ENCODE peak calls at places on chromosomes 16 and 17, in nine cellular contexts. X is mucosa of descending colon; N is HCT116; J is ovary; V is CD8-positive, alpha-beta T cell; E is stomach; H is tibial nerve; R is uterus; K is HepG2. T is an unnamed sample.

GRCh38 chr16:3874794-3875692 is 5.5 kb downstream of the CREBBP start:
- DNase-seq in E (no peak), J (no peak), K (no peak), X (no peak), H (no peak), R (no peak), V (no peak), N (no peak), T (no peak)

GRCh38 chr17:49928826-49929475 is 40.0 kb upstream of the DLX4 start:
- DNase-seq in J (no peak), X (no peak), V (no peak), H (no peak), E (no peak), R (no peak), N (peak; percentile 33), K (peak; percentile 52), T (no peak)

GRCh38 chr16:49471038-49471727 is 97.6 kb downstream of the C16orf78 start:
- DNase-seq in H (no peak), V (no peak), R (peak; percentile 6), E (peak; percentile 1), J (no peak), X (no peak), N (no peak), K (no peak), T (no peak)

GRCh38 chr17:17179371-17179827 is 26.7 kb downstream of the PLD6 start:
- DNase-seq in R (no peak), N (no peak), E (no peak), V (no peak), H (no peak), K (no peak), X (no peak), J (no peak), T (peak; percentile 69)

GRCh38 chr16:88303890-88304819 is 78.6 kb upstream of the ZNF469 start:
- DNase-seq in K (peak; percentile 19), J (peak; percentile 36), E (no peak), X (peak; percentile 6), H (no peak), N (no peak), V (no peak), R (peak; percentile 71), T (no peak)

GRCh38 chr17:63929860-63930766 is 2.0 kb downstream of the CD79B start:
- DNase-seq in H (no peak), E (no peak), V (no peak), X (no peak), J (no peak), K (no peak), R (peak; percentile 60), N (no peak), T (no peak)

GRCh38 chr16:2831203-2831602 is 1.1 kb downstream of the ZG16B start:
- DNase-seq in N (no peak), E (no peak), R (no peak), H (no peak), X (peak; percentile 22), V (no peak), J (no peak), K (no peak), T (no peak)

GRCh38 chr16:84461029-84461415 is 43.4 kb downstream of the MEAK7 start:
- DNase-seq in N (no peak), J (no peak), R (no peak), E (peak; percentile 48), V (no peak), K (no peak), H (no peak), X (peak; percentile 14), T (no peak)

GRCh38 chr17:48093341-48094045 is 7.8 kb downstream of the CBX1 start:
- DNase-seq in J (no peak), X (peak; percentile 58), E (no peak), N (no peak), H (no peak), R (no peak), V (no peak), K (no peak), T (no peak)

GRCh38 chr17:74605361-74605760 is 13.3 kb upstream of the CD300LD start:
- DNase-seq in K (no peak), J (no peak), X (no peak), N (no peak), E (no peak), R (peak; percentile 52), H (peak; percentile 35), V (no peak), T (no peak)

GRCh38 chr17:75367312-75367711 is 38.2 kb downstream of the GRB2 start:
- DNase-seq in E (no peak), X (no peak), J (no peak), H (no peak), V (no peak), N (no peak), R (no peak), K (no peak), T (no peak)

GRCh38 chr16:19400709-19401108 is 17.0 kb upstream of the TMC5 start:
- DNase-seq in K (no peak), J (no peak), X (no peak), E (no peak), R (no peak), N (no peak), H (no peak), V (no peak), T (no peak)

GRCh38 chr17:66555605-66556004 is 253.2 kb downstream of the PRKCA start:
- DNase-seq in V (no peak), N (no peak), X (no peak), E (no peak), J (no peak), H (no peak), K (no peak), R (no peak), T (no peak)

GRCh38 chr17:61583660-61584264 is 7.3 kb downstream of the NACA2 start:
- DNase-seq in V (no peak), K (no peak), N (no peak), E (no peak), J (no peak), H (no peak), R (no peak), X (no peak), T (no peak)

GRCh38 chr17:16158721-16159120 is 56.6 kb downstream of the NCOR1 start:
- DNase-seq in J (no peak), K (no peak), V (no peak), H (no peak), R (no peak), N (no peak), X (no peak), E (no peak), T (no peak)

DNA sequence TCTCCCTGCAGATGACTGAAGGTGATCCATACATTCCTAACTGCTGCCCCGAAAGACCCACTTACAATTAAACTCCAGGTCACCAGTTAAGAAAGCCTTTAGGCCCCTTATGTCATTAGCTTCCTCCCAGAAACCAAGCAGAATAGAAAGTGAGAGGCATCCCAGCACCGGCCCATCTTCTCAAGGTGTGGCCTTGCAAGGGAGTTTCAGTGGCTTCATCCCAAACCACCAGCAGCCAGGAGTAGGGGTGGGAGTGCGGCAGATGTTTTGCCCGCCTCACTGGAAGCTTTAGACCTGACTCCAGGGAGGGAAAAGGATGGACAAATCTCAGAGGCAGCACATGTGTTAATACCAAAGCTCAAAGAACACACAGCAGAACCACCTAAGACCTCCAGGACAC is 5.1 kb downstream of the ZFHX3 start:
- DNase-seq in K (no peak), V (no peak), N (no peak), X (no peak), J (no peak), E (no peak), R (no peak), H (no peak), T (no peak)
- H3K4me1 ChIP-seq in K (peaks cover 97% of the 10 kb centered on the region), V (no peaks in the 10 kb centered on the region), N (peaks cover 21% of the 10 kb centered on the region), X (peaks cover 15% of the 10 kb centered on the region), J (peaks cover 5% of the 10 kb centered on the region), E (peaks cover 68% of the 10 kb centered on the region), R (no peaks in the 10 kb centered on the region), H (no peaks in the 10 kb centered on the region), T (no peaks in the 10 kb centered on the region)

GRCh38 chr17:73465851-73466250 is 154.1 kb upstream of the CDC42EP4 start:
- DNase-seq in H (no peak), E (no peak), K (no peak), R (no peak), V (no peak), J (no peak), X (no peak), N (no peak), T (no peak)
- H3K4me1 ChIP-seq in H (no peaks in the 10 kb centered on the region), E (no peaks in the 10 kb centered on the region), K (no peaks in the 10 kb centered on the region), R (no peaks in the 10 kb centered on the region), V (no peaks in the 10 kb centered on the region), J (no peaks in the 10 kb centered on the region), X (no peaks in the 10 kb centered on the region), N (no peaks in the 10 kb centered on the region), T (no peaks in the 10 kb centered on the region)

DNA sequence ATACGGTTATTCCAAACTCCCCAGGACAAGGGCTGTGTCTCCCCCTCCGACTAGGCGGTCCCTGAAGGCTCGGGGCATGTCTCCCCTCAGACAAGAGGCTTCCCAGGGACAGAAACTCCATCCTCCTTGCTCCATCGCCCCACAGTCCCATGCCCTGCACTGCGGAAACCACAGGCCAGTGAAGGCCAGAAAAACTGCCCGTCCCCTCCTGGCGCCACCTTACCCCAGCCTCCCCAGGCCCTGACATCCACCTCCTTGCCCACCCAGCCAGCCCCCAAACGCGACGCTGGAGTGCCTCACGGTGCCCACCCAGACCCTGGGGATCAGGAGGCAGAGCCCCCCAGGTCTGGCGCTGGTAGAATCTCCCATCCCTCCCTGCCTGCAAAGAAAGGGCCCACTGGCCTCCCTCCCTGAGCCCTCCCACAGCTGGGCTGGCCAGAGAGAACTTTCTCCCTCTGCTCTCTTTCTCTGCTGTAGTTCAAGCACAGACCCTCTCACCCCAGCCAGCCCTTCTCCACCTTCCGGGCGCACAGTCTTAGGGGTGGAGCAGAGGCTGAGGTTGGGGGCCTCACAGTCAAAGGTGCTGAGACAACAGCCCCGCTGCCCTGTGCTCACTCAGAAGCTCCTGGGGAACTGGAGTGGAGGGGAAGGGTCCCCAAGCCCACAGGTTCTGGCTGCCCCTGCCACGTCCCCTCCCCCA is 30.7 kb upstream of the KRT17 start:
- DNase-seq in R (no peak), N (no peak), K (no peak), J (no peak), E (no peak), X (peak; percentile 48), H (no peak), V (no peak), T (no peak)
- H3K4me1 ChIP-seq in R (no peaks in the 10 kb centered on the region), N (peaks cover 73% of the 10 kb centered on the region), K (peaks cover 6% of the 10 kb centered on the region), J (no peaks in the 10 kb centered on the region), E (peaks cover 60% of the 10 kb centered on the region), X (peaks cover 72% of the 10 kb centered on the region), H (no peaks in the 10 kb centered on the region), V (no peaks in the 10 kb centered on the region), T (no peaks in the 10 kb centered on the region)

GRCh38 chr17:78121801-78122220 is 6.7 kb downstream of the TMC6 start:
- DNase-seq in J (no peak), N (no peak), V (no peak), R (no peak), K (no peak), X (peak; percentile 32), E (no peak), H (no peak), T (no peak)

GRCh38 chr17:78118801-78119241 is 9.7 kb downstream of the TMC6 start:
- DNase-seq in V (no peak), N (no peak), H (no peak), R (peak; percentile 12), K (no peak), J (peak; percentile 13), E (no peak), X (no peak), T (no peak)

GRCh38 chr17:78122221-78122990 is 6.1 kb downstream of the TMC6 start:
- DNase-seq in X (peak; percentile 30), V (no peak), E (no peak), K (no peak), R (no peak), H (no peak), N (no peak), J (no peak), T (no peak)

GRCh38 chr17:78120971-78121800 is 7.4 kb downstream of the TMC6 start:
- DNase-seq in E (no peak), R (no peak), J (no peak), H (no peak), K (no peak), N (no peak), X (peak; percentile 42), V (peak; percentile 61), T (peak; percentile 81)

GRCh38 chr17:78120537-78120936 is 8.0 kb downstream of the TMC6 start:
- DNase-seq in X (no peak), V (no peak), R (no peak), E (no peak), J (no peak), N (no peak), H (no peak), K (no peak), T (no peak)
- H3K4me1 ChIP-seq in X (peaks cover 9% of the 10 kb centered on the region), V (peaks cover 84% of the 10 kb centered on the region), R (no peaks in the 10 kb centered on the region), E (peaks cover 10% of the 10 kb centered on the region), J (no peaks in the 10 kb centered on the region), N (no peaks in the 10 kb centered on the region), H (no peaks in the 10 kb centered on the region), K (peaks cover 30% of the 10 kb centered on the region), T (peaks cover 81% of the 10 kb centered on the region)

T was measured in CD4-positive, CD25-positive, alpha-beta regulatory T cell.